ENCODE peak calls at places on chromosome 11, in five cellular contexts. R, B, F, N and Q are unnamed samples.

GRCh38 chr11:59611570-59612565 is 3.7 kb downstream of the OSBP start:
- DNase-seq in N (no peak), R (no peak), B (no peak), F (peak; percentile 71), Q (peak; percentile 13)

GRCh38 chr11:96620464-96621044 is 230.7 kb downstream of the JRKL start:
- DNase-seq in N (no peak), B (no peak), R (no peak), F (no peak), Q (no peak)

GRCh38 chr11:72584293-72584921 is 89.8 kb downstream of the PDE2A start:
- DNase-seq in B (peak; percentile 45), N (peak; percentile 57), F (peak; percentile 48), R (peak; percentile 54), Q (peak; percentile 16)

GRCh38 chr11:58485961-58486360 is 21.9 kb downstream of the OR5B21 start:
- DNase-seq in N (no peak), B (no peak), F (no peak), R (no peak), Q (no peak)

GRCh38 chr11:111449158-111449557 is 63.0 kb downstream of the BTG4 start:
- DNase-seq in R (no peak), N (no peak), B (no peak), F (no peak), Q (no peak)

GRCh38 chr11:2276280-2276998 is 6.1 kb upstream of the ASCL2 start:
- DNase-seq in F (no peak), R (no peak), B (no peak), N (peak; percentile 1), Q (no peak)

GRCh38 chr11:44623321-44623715 is 57.9 kb downstream of the CD82 start:
- DNase-seq in R (no peak), F (peak; percentile 20), N (peak; percentile 8), B (no peak), Q (no peak)

GRCh38 chr11:123046473-123047264 is 15.3 kb downstream of the HSPA8 start:
- DNase-seq in N (no peak), R (no peak), B (no peak), F (no peak), Q (no peak)

GRCh38 chr11:24859801-24860300 is 363.0 kb downstream of the LUZP2 start:
- DNase-seq in N (no peak), R (no peak), F (no peak), B (no peak), Q (no peak)

GRCh38 chr11:125062931-125063428 is at the start of gene SLC37A2:
- DNase-seq in F (peak; percentile 73), N (peak; percentile 33), B (peak; percentile 11), R (peak; percentile 79), Q (peak; percentile 82)

GRCh38 chr11:55847453-55847852 is 8.9 kb downstream of the OR5D16 start:
- DNase-seq in N (no peak), F (no peak), R (no peak), B (no peak), Q (no peak)
- H3K9me3 ChIP-seq in N (peaks cover 5% of the 10 kb centered on the region), F (no peaks in the 10 kb centered on the region), R (no peaks in the 10 kb centered on the region), B (no peaks in the 10 kb centered on the region), Q (no peaks in the 10 kb centered on the region)

GRCh38 chr11:116984186-116984585 is 114.0 kb downstream of the SIK3 start:
- DNase-seq in R (no peak), N (no peak), F (no peak), B (no peak), Q (peak; percentile 26)
- H3K4me1 ChIP-seq in R (peaks cover 65% of the 10 kb centered on the region), N (peaks cover 42% of the 10 kb centered on the region), F (peaks cover 86% of the 10 kb centered on the region), B (peaks cover 18% of the 10 kb centered on the region), Q (peaks cover 60% of the 10 kb centered on the region)

DNA sequence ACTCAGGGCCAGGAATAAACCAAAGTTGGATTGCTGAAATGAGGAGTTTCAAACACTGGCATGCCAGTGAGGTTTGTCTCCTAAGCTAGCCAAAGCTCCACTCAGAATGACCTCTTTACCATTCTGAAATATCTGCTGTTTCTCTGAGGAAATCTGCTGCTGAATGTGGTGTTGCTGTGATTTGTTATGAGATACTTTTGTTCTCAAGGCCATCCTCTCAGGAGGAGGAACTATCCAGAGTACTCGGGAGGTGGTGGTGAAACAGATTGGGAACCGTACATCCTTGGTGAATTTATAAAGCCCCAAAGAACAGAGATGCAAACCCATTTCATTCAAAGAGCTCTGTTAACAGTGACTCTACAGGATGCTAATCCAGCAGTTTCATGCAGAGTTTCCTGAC is 50.5 kb downstream of the BDNF start:
- DNase-seq in B (no peak), N (no peak), F (no peak), R (no peak), Q (no peak)
- H3K9me3 ChIP-seq in B (no peaks in the 10 kb centered on the region), N (no peaks in the 10 kb centered on the region), F (no peaks in the 10 kb centered on the region), R (no peaks in the 10 kb centered on the region), Q (no peaks in the 10 kb centered on the region)

GRCh38 chr11:34978236-34979191 is 62.1 kb downstream of the PDHX start:
- DNase-seq in N (no peak), F (no peak), R (no peak), B (no peak), Q (no peak)

GRCh38 chr11:34976496-34976895 is 60.1 kb downstream of the PDHX start:
- DNase-seq in N (no peak), B (no peak), R (no peak), F (no peak), Q (no peak)

GRCh38 chr11:34977039-34977906 is 60.9 kb downstream of the PDHX start:
- DNase-seq in F (no peak), N (no peak), R (no peak), B (no peak), Q (peak; percentile 76)

GRCh38 chr11:34972892-34973291 is 56.5 kb downstream of the PDHX start:
- DNase-seq in R (no peak), N (no peak), B (no peak), F (no peak), Q (peak; percentile 57)

GRCh38 chr11:34975482-34975881 is 59.1 kb downstream of the PDHX start:
- DNase-seq in F (no peak), B (no peak), R (no peak), N (no peak), Q (no peak)
- H3K4me1 ChIP-seq in F (peaks cover 35% of the 10 kb centered on the region), B (no peaks in the 10 kb centered on the region), R (no peaks in the 10 kb centered on the region), N (no peaks in the 10 kb centered on the region), Q (peaks cover 52% of the 10 kb centered on the region)

GRCh38 chr11:134639586-134640330 is 227.7 kb upstream of the B3GAT1 start:
- DNase-seq in N (no peak), F (peak; percentile 62), B (no peak), R (no peak), Q (no peak)
- H3K9me3 ChIP-seq in N (no peaks in the 10 kb centered on the region), F (no peaks in the 10 kb centered on the region), B (no peaks in the 10 kb centered on the region), R (no peaks in the 10 kb centered on the region), Q (no peaks in the 10 kb centered on the region)

GRCh38 chr11:10285148-10285802 is 8.7 kb downstream of the SBF2 start:
- DNase-seq in F (no peak), R (no peak), N (no peak), B (no peak), Q (no peak)
- H3K4me1 ChIP-seq in F (peaks cover 83% of the 10 kb centered on the region), R (peaks cover 28% of the 10 kb centered on the region), N (no peaks in the 10 kb centered on the region), B (no peaks in the 10 kb centered on the region), Q (peaks cover 27% of the 10 kb centered on the region)

DNA sequence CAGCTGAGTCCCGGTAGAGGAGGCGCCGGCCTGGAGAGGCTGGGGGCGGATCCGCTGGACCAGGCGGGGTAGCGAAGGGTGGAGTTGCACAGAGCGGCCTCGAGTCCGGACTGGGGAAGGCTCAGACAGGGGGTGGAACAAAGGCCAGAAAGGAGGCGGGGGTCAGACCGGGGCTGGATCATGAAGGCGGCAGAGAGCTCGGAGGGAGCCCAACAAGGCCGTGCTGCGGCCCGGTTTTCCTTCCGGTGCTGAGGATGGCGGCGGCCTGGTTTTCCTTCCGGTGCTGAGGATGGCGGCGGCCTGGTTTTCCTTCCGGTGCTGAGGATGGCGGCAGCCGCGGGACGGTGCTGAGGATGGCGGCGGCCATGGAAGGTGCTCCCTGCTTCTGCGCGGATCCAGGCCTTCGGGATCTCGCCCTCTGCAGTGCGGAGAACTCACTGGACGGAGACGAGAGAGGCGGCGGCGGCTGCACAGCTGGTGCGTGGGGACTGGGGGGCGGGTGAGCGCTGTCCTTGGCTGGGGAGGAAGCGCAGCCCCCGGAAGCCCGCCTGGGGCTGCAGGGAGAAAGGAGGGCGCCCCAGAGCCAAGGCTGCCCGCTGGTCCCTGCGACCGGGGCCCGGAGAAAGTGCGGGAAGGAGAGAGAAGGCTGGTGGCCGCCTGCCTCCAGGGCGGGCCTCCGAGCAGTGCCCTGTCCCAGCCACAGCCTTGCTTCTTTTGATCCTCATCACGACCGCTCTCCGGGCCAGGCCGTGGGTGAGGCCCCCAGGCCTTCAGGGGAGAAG is 350.4 kb upstream of the B3GAT1 start:
- DNase-seq in R (no peak), B (no peak), N (no peak), F (no peak), Q (no peak)
- H3K9me3 ChIP-seq in R (no peaks in the 10 kb centered on the region), B (peaks cover under 1% of the 10 kb centered on the region), N (no peaks in the 10 kb centered on the region), F (no peaks in the 10 kb centered on the region), Q (no peaks in the 10 kb centered on the region)